ENCODE peak calls at places on chromosomes 12 and 14, in nine cellular contexts. W is gastrocnemius medialis, I is spleen, P is PC-3, Q is SK-N-SH, B is PC-9, O is left ventricle myocardium inferior, U is prostate gland, T is cardiac muscle cell. S is an unnamed sample.

GRCh38 chr14:101588990-101589389 is 27.7 kb downstream of the DIO3 start:
- DNase-seq in T (no peak), B (no peak), I (peak), U (no peak), O (no peak), P (no peak), Q (peak), W (no peak), S (no peak)

GRCh38 chr12:24557738-24558137 is 391.2 kb downstream of the BCAT1 start:
- DNase-seq in O (no peak), P (no peak), I (no peak), T (no peak), B (no peak), U (no peak), Q (no peak), W (no peak), S (no peak)

GRCh38 chr12:20415013-20415412 is 46.7 kb downstream of the PDE3A start:
- DNase-seq in O (peak), W (no peak), B (no peak), P (no peak), U (no peak), Q (no peak), T (no peak), I (no peak), S (no peak)

GRCh38 chr14:76498976-76499375 is 123.0 kb downstream of the ESRRB start:
- DNase-seq in B (no peak), O (no peak), P (no peak), Q (no peak), I (peak), W (no peak), T (no peak), U (no peak), S (no peak)

GRCh38 chr12:129762436-129762835 is 141.4 kb downstream of the TMEM132D start:
- DNase-seq in B (no peak), W (no peak), I (no peak), U (no peak), O (no peak), P (no peak), T (no peak), Q (no peak), S (no peak)

GRCh38 chr12:53596920-53597363 is 29.2 kb downstream of the ATF7 start:
- DNase-seq in I (no peak), U (no peak), B (no peak), O (no peak), P (no peak), T (peak), Q (no peak), W (no peak), S (no peak)

GRCh38 chr12:42589465-42590323 is at the start of gene PRICKLE1:
- DNase-seq in Q (peak), B (peak), O (peak), U (no peak), P (peak), I (peak), W (peak), T (peak), S (peak)

GRCh38 chr14:53376064-53376463 is 222.9 kb upstream of the DDHD1 start:
- DNase-seq in I (no peak), W (no peak), B (no peak), T (no peak), O (no peak), Q (no peak), U (no peak), P (no peak), S (no peak)

GRCh38 chr12:57476162-57476992 is 3.3 kb downstream of the ARHGAP9 start:
- DNase-seq in T (no peak), W (no peak), I (peak), U (no peak), B (no peak), P (no peak), O (no peak), Q (no peak), S (no peak)

GRCh38 chr12:41213648-41214047 is 25.5 kb downstream of the PDZRN4 start:
- DNase-seq in T (no peak), U (no peak), I (no peak), W (no peak), O (no peak), B (no peak), Q (no peak), P (no peak), S (no peak)

GRCh38 chr12:85835810-85836715 is at the start of gene RASSF9:
- DNase-seq in O (peak), B (no peak), U (peak), Q (no peak), T (no peak), I (no peak), P (peak), W (peak), S (peak)

GRCh38 chr12:29155079-29155478 is 6.0 kb downstream of the FAR2 start:
- DNase-seq in T (no peak), Q (peak), W (no peak), P (no peak), I (no peak), B (no peak), O (no peak), U (no peak), S (no peak)

GRCh38 chr12:26473291-26473690 is 277.9 kb downstream of the SSPN start:
- DNase-seq in B (no peak), W (no peak), U (no peak), I (no peak), O (no peak), P (peak), Q (no peak), T (no peak), S (no peak)

GRCh38 chr12:41532072-41532471 is 344.0 kb downstream of the PDZRN4 start:
- DNase-seq in T (no peak), I (no peak), P (peak), O (no peak), W (no peak), U (no peak), Q (no peak), B (no peak), S (no peak)

GRCh38 chr12:96908170-96908675 is 1.2 kb downstream of the NEDD1 start:
- DNase-seq in O (no peak), U (no peak), B (no peak), W (no peak), I (no peak), Q (no peak), T (no peak), P (peak), S (no peak)

GRCh38 chr14:102817942-102818940 is 41.0 kb downstream of the TRAF3 start:
- DNase-seq in P (no peak), Q (no peak), O (no peak), B (no peak), U (no peak), T (no peak), W (no peak), I (no peak), S (no peak)

GRCh38 chr12:26227376-26227775 is 32.0 kb downstream of the SSPN start:
- DNase-seq in T (no peak), W (no peak), I (no peak), B (no peak), Q (no peak), U (no peak), P (no peak), O (no peak), S (no peak)

GRCh38 chr12:66941150-66941549 is 262.3 kb upstream of the GRIP1 start:
- DNase-seq in P (peak), Q (no peak), U (no peak), B (no peak), W (no peak), I (no peak), T (no peak), O (no peak), S (no peak)

GRCh38 chr12:8493084-8493483 is 20.2 kb upstream of the CLEC4D start:
- DNase-seq in U (no peak), B (peak), Q (no peak), W (no peak), O (no peak), T (no peak), P (no peak), I (no peak), S (no peak)

GRCh38 chr12:12676605-12677004 is 19.4 kb downstream of the GPR19 start:
- DNase-seq in T (no peak), W (no peak), P (no peak), O (no peak), U (no peak), Q (no peak), I (no peak), B (no peak), S (no peak)

DNA sequence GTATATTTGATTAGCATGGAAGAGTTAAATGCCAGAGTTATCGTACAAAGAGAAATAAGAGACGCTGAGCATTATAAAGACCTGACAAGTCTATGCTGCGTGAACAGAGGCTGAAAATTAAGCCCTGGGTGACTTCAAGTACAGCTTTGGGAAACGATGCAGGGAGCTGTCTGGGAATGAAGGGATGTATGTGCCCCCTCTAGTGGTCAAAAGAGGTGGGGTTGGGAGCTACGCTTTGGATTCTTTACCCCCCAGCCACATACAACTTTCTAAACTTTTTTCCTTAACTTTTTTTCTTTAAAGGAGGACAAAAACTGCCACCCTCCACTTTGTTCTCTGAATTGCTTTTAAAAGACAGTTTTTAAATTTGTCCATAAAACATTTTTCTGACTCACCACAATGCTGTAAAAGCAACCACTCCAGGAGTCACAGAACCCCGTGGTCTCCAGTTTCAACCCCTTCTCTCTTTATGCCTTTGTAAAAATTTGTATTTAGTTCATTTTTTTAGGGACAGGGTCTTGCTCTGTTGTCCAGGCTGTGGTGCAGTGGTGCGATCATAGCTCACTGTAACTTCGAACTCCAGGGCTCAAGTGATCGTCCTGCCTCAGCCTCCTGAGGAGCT is 59.4 kb downstream of the ZNF664 start:
- DNase-seq in Q (peak), W (no peak), P (peak), B (no peak), I (no peak), U (peak), T (peak), O (no peak), S (peak)
- H3K27ac ChIP-seq in Q (no peak), W (no peak), P (no peak), B (no peak), I (no peak), U (no peak), T (no peak), O (no peak), S (no peak)

DNA sequence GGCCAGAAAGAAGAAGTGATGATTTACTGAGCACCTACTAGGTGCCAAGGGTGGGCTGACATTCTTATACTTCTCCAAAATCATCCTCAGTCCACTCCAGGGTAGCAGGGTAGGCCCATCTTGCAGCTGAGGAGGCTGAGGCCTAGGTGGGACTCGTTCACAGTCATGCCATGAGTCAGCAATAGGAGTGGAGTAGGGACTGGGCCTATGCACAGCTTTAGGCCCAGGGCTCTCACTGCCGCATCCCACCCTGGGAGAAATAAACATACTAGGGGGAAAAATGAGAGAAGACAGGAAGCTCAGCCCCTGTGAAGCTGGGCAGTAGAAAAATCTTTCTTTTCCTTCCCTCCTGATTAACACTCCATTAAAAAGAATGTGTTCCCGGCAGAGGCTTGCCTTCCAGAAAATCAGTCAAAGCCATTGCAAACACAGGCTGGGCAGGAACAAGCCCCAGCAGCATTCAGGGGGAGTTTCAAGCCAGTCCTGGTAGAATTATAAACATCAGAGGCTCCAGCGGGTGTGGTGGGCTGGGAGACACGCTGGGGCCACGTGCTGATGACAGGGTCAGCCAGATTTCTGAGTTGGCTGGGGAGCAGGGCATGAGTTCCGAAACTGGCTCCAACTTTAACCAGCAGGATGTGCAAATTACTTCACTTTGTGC is 1.8 kb downstream of the HSPB8 start:
- DNase-seq in P (no peak), T (peak), W (peak), U (no peak), O (no peak), I (peak), Q (no peak), B (no peak), S (no peak)
- H3K27ac ChIP-seq in P (peak), T (peak), W (peak), U (peak), O (peak), I (peak), Q (no peak), B (peak), S (peak)

DNA sequence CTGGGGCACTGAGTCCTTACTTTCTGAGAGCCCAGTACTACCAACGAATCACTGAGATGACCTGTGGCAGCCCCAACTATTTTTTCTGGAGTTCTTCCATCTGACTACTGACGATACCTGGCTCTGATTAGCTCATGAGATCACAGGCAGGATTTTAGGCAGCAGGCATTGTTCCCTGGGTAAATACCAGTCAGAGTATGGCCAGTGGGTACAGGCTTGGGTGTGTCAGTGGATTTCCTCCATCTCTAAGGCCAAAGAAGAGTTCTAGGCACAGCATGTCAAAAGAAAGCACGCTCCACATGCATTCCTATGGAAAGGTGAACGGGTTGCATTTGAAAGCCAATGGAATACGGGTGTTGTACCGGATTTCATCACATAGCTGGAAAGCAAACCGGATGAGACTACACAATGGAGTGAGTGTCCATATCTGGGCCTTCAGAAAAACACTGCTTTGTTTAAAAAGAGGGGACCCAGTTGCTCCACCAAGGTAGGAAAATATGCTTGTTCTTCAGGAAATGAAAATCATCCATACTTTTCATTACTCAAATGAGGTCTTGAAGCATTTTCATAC is 55.0 kb downstream of the PAX9 start:
- DNase-seq in Q (no peak), I (no peak), U (no peak), B (no peak), O (no peak), W (no peak), T (no peak), P (peak), S (peak)
- H3K27ac ChIP-seq in Q (no peak), I (no peak), U (no peak), B (no peak), O (no peak), W (no peak), T (no peak), P (no peak), S (no peak)

GRCh38 chr14:88617479-88617878 is 54.6 kb downstream of the ZC3H14 start:
- DNase-seq in P (no peak), B (no peak), O (no peak), I (no peak), W (no peak), U (no peak), Q (no peak), T (no peak), S (no peak)

GRCh38 chr14:88616697-88617096 is 53.9 kb downstream of the ZC3H14 start:
- DNase-seq in B (no peak), Q (no peak), P (no peak), W (no peak), I (no peak), U (peak), T (no peak), O (no peak), S (peak)

GRCh38 chr14:88621090-88621489 is 58.3 kb downstream of the ZC3H14 start:
- DNase-seq in P (no peak), I (no peak), U (no peak), W (no peak), Q (no peak), T (no peak), B (no peak), O (no peak), S (no peak)

GRCh38 chr14:88614218-88614907 is 51.5 kb downstream of the ZC3H14 start:
- DNase-seq in O (no peak), T (no peak), U (no peak), I (no peak), B (no peak), P (peak), W (no peak), Q (no peak), S (peak)

DNA sequence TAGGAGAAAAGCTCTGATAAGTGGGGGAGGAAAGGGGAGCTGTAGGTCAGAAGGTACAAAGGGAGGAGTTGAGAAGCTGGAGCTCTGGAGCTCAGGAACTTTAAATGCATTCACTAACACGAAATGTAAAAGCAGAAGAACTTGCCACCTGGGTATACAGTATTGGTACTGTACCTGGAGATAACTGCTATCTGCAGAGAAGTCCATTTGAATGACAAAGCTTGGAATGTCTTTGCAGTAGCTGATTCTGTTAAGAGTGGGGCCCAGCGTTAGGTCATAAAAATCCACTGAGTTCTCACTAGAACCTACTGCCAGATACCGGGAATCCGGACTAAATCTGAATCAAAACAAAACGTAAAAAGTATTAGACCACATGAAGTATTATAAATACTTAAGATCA is 55.6 kb downstream of the ZC3H14 start:
- DNase-seq in B (no peak), W (no peak), T (no peak), I (no peak), Q (no peak), P (no peak), O (no peak), U (no peak), S (no peak)
- H3K27ac ChIP-seq in B (no peak), W (no peak), T (peak), I (no peak), Q (no peak), P (no peak), O (no peak), U (no peak), S (no peak)

DNA sequence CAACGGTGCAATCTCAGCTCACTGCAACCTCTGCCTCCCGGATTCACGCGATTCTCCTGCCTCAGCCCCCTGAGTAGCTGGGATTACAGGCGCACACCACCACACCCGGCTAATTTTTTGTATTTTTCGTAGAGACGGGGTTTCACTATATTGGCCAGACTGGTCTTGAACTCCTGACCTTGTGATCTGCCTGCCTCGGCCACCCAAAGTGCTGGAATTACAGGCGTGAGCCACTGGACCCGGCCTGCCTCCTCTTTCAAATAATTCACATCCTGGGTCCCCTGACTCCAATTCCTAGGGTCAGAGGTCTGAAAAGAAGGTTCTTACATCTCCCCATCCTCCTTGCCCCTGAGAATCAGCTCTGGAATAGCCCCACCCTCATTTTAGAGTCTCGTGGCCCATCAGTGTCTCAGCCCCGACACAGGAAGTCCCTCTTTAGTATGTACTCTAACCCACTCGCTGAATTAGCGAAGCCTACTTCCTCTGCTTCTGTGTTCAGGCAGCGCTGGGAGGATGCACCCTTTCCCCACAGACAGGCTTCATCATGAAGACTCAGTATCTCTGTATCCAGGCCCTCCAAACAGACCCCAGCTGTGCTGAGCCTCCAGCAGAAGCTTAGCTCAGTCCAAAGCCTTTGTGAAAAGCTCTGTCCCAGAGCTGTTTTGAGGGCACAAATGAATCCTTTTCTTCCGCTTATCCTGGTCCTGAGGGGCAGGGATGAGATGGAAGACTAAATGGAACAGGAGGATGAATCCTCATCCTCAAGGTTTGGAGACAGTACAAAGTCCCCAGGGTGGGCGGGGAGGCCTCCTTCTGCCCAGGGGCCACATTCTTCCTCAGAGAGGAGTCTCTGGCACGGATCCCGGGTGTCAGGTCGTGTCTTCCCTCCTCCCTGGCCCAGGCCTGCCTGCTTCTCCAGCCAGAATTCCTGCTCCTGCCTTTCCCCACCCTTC is 3.5 kb downstream of the LPAR5 start:
- DNase-seq in W (no peak), I (peak), T (no peak), P (no peak), O (no peak), Q (peak), B (no peak), U (no peak), S (peak)
- H3K27ac ChIP-seq in W (no peak), I (peak), T (no peak), P (no peak), O (peak), Q (peak), B (no peak), U (no peak), S (peak)

DNA sequence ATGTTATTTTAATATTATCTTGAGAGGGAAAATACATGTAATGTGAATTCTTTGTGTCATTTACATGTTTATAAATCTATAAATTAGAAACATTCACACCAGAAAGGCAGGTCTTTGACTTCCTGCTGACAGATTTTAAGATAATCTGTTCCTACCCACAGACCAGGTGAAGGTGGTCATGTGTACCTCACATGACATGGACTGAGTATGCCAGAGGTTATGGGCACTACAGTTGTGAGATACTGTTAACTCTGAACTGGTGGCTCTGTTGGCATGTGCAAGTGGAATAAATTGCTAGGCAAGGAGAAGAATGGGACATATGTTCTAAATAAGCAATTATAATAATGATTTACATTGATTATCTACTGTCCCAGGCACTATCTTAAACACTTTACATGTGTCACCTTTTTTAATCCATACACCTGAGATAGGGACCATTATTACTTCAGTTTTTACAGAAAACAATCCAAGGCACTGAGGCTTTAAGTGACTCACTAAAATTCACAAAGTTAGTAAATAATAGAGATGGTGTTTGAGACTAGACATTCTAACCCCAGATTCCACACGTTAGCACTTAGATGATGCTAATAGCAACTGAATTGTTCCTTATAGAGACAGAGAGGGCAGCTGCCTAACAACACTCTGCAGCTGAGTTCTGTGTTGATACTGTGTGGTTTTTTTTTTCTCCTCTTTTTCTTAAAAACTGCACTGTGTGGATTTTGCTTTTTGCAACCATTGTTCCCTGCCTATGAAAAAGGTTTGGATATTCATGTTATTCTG is 23.8 kb downstream of the SLC16A7 start:
- DNase-seq in I (no peak), U (no peak), O (no peak), T (no peak), B (no peak), P (no peak), W (no peak), Q (no peak), S (no peak)
- H3K27ac ChIP-seq in I (no peak), U (no peak), O (peak), T (no peak), B (no peak), P (no peak), W (no peak), Q (no peak), S (no peak)

GRCh38 chr14:68934034-68934433 is 45.1 kb downstream of the ACTN1 start:
- DNase-seq in U (no peak), B (no peak), O (no peak), Q (no peak), P (no peak), I (no peak), T (no peak), W (no peak), S (no peak)
- H3K27ac ChIP-seq in U (no peak), B (no peak), O (no peak), Q (no peak), P (no peak), I (no peak), T (no peak), W (no peak), S (peak)

S was measured in RWPE1.